ENCODE peak calls at places on chromosome 15, in ten cellular contexts. E, H, Q, G, M, Z, N, I, V and F are unnamed samples.
A peak's percentile ranks its signal among the peaks of the same experiment; 100 is the strongest.

GRCh38 chr15:47795864-47796263 is 78.6 kb downstream of the SEMA6D start:
- DNase-seq in Q (no peak), E (no peak), M (no peak), N (no peak), Z (no peak), I (no peak), V (no peak), H (no peak), G (no peak), F (no peak)

GRCh38 chr15:28179270-28179669 is 80.2 kb upstream of the OCA2 start:
- DNase-seq in E (no peak), Z (no peak), V (no peak), M (no peak), N (no peak), I (no peak), H (no peak), Q (no peak), G (no peak), F (no peak)

GRCh38 chr15:79164465-79164864 is 73.9 kb upstream of the RASGRF1 start:
- DNase-seq in Z (no peak), Q (no peak), E (no peak), N (no peak), G (no peak), H (no peak), M (no peak), I (no peak), V (no peak), F (no peak)

GRCh38 chr15:95295311-95295710 is 1035.2 kb upstream of the NR2F2 start:
- DNase-seq in G (no peak), H (no peak), V (no peak), I (no peak), N (no peak), Q (no peak), E (peak; percentile 14), Z (no peak), M (no peak), F (no peak)

GRCh38 chr15:99387769-99388168 is 136.5 kb downstream of the LRRC28 start:
- DNase-seq in H (no peak), Z (no peak), E (no peak), M (no peak), Q (no peak), N (no peak), G (no peak), I (no peak), V (no peak), F (no peak)

GRCh38 chr15:45715528-45715927 is 80.7 kb downstream of the SQOR start:
- DNase-seq in I (no peak), Z (no peak), M (peak; percentile 42), V (no peak), E (peak; percentile 57), Q (no peak), G (no peak), N (no peak), H (peak; percentile 30), F (no peak)

GRCh38 chr15:43293402-43293801 is 26.7 kb upstream of the TGM5 start:
- DNase-seq in Z (no peak), N (no peak), H (no peak), Q (no peak), G (no peak), V (no peak), I (no peak), M (no peak), E (peak; percentile 24), F (no peak)

GRCh38 chr15:94236638-94237037 is 5.3 kb downstream of the MCTP2 start:
- DNase-seq in H (no peak), G (no peak), Z (no peak), I (peak; percentile 12), Q (no peak), N (no peak), E (no peak), M (no peak), V (no peak), F (no peak)

GRCh38 chr15:72033711-72034110 is 84.2 kb downstream of the MYO9A start:
- DNase-seq in N (no peak), H (peak; percentile 36), I (no peak), M (peak; percentile 16), E (no peak), Z (no peak), V (no peak), G (no peak), Q (no peak), F (peak; percentile 33)

GRCh38 chr15:48962662-48963523 is 826 bp downstream of the SHC4 start:
- DNase-seq in G (no peak), Q (no peak), H (peak; percentile 58), I (peak; percentile 43), M (peak; percentile 56), E (peak; percentile 70), V (peak; percentile 63), Z (no peak), N (no peak), F (no peak)